ENCODE peak calls at places on chromosomes 6 and 20, in six cellular contexts. V, I, S, D, R and W are unnamed samples.

GRCh38 chr6:134295953-134296553 is 21.9 kb downstream of the SGK1 start:
- DNase-seq in D (peak), V (peak), R (peak), S (no peak), I (peak), W (peak)

GRCh38 chr6:74100719-74101287 is 404.8 kb downstream of the CD109 start:
- DNase-seq in S (no peak), R (peak), D (no peak), I (peak), V (peak), W (no peak)

GRCh38 chr20:63829943-63830820 is 882 bp downstream of the ZBTB46 start:
- DNase-seq in R (no peak), D (no peak), I (no peak), V (peak), S (no peak), W (no peak)

GRCh38 chr6:132669690-132670291 is 10.8 kb upstream of the TAAR1 start:
- DNase-seq in R (peak), S (no peak), V (peak), D (peak), I (peak), W (peak)

GRCh38 chr6:147676896-147677295 is 168.4 kb downstream of the SAMD5 start:
- DNase-seq in V (no peak), I (no peak), S (no peak), R (no peak), D (no peak), W (no peak)

GRCh38 chr20:54566224-54566750 is 90.9 kb downstream of the DOK5 start:
- DNase-seq in S (no peak), R (no peak), V (no peak), I (no peak), D (no peak), W (no peak)

GRCh38 chr6:31568537-31568961 is 3.5 kb upstream of the LTA start:
- DNase-seq in S (no peak), I (no peak), R (no peak), D (no peak), V (no peak), W (no peak)

GRCh38 chr6:169853196-169854082 is 102.0 kb downstream of the ERMARD start:
- DNase-seq in V (no peak), I (no peak), S (peak), D (no peak), R (no peak), W (no peak)

GRCh38 chr6:19303381-19303780 is 533.8 kb upstream of the ID4 start:
- DNase-seq in D (peak), R (no peak), S (no peak), V (no peak), I (no peak), W (no peak)
- H3K4me3 ChIP-seq in D (no peak), R (no peak), S (no peak), V (no peak), I (no peak), W (no peak)

GRCh38 chr6:2218866-2219265 is 26.5 kb downstream of the GMDS start:
- DNase-seq in R (no peak), D (no peak), V (no peak), I (no peak), S (no peak), W (no peak)
- H3K4me3 ChIP-seq in R (no peak), D (no peak), V (no peak), I (no peak), S (no peak), W (no peak)

GRCh38 chr6:110239516-110240265 is 59.5 kb downstream of the CDC40 start:
- DNase-seq in R (no peak), S (no peak), D (no peak), V (no peak), I (no peak), W (no peak)

GRCh38 chr6:110232456-110232855 is 52.2 kb downstream of the CDC40 start:
- DNase-seq in D (no peak), R (peak), I (peak), V (peak), S (no peak), W (peak)

DNA sequence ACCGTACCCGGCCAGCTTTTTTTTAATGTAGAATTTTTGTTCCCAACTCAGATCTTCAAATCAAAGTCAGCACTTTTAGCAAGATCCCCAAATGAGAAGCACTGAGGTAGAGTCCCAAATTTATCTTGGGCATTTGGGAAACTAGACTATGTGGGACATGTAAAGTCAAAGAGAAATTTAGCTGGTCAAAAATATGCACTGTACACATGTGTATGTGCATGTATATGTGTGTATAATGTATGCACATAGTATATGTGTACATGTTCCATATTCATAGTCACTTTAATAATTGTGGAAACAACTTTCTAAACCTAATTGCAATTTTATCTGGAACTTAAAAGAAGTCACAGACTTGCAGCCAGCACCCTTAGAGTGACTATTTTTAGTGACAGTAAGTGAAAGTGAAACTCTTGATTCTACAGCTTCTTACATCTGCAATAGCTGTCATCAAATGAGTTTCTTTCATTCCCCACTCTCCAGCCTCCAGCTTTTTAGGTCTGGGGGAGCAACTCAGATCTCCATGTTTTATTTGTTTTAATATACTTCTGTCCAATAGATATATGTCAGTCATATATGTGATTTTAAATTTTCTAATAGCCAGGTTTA is 53.6 kb downstream of the CDC40 start:
- DNase-seq in V (peak), S (no peak), D (peak), I (peak), R (peak), W (peak)
- H3K4me3 ChIP-seq in V (no peak), S (no peak), D (no peak), I (no peak), R (no peak), W (no peak)

GRCh38 chr20:32205502-32206382 is 1.8 kb downstream of the PLAGL2 start:
- DNase-seq in D (no peak), S (no peak), I (peak), V (peak), R (peak), W (no peak)
- H3K4me3 ChIP-seq in D (no peak), S (peak), I (peak), V (no peak), R (peak), W (no peak)

DNA sequence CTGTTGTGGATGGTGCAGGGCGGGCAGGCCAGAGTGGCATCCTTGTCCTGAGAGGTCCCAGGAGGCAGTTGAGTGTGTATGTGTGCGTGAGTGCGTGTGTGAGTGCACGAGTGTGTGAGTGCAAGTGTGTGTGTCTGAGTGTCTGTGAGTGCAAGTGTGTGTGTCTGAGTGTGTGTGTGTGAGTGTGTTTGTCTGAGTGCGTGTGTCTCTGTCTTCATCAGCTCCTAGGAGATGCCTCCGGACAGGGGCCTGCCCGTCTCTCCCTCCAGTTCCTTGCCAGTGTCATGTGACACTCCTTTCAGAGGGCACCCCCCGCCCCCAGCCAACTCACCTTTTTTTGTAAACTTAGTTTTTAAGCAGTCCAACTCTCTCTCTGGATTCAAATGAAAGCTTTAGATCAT is 12.3 kb downstream of the IGF2R start:
- DNase-seq in S (no peak), I (no peak), V (no peak), R (no peak), D (no peak), W (no peak)
- H3K4me3 ChIP-seq in S (no peak), I (no peak), V (no peak), R (no peak), D (no peak), W (no peak)

DNA sequence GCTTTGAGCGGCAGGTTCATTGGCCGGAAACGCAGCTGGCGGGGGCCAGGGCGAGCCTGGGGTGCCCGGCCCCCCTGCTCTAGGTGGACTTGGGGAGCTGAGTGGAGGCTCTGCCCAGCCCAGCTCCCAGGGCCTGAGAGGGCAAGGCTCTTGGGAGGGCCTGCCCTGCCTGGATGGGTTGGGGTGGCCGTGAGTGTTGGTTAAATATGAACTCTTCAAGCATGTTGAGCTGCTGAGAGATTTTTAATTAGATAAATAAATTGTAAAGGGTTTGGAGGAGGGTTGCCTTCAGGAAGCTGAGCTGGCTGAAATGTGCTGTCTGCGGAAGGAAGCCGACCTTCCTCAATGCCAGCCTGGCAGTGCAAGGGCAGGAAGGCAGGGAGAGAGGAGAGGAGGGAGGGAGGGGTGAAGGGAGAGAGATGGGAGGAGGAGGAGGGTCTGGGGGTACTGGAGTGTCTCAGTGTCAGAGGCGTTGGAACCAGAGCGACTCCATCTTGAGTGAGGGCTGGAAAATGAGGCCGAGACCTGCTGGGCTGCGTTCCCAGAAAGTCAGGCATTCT is 39.4 kb upstream of the PMEPA1 start:
- DNase-seq in I (no peak), R (no peak), D (no peak), S (no peak), V (no peak), W (no peak)
- H3K4me3 ChIP-seq in I (no peak), R (no peak), D (no peak), S (peak), V (no peak), W (peak)

DNA sequence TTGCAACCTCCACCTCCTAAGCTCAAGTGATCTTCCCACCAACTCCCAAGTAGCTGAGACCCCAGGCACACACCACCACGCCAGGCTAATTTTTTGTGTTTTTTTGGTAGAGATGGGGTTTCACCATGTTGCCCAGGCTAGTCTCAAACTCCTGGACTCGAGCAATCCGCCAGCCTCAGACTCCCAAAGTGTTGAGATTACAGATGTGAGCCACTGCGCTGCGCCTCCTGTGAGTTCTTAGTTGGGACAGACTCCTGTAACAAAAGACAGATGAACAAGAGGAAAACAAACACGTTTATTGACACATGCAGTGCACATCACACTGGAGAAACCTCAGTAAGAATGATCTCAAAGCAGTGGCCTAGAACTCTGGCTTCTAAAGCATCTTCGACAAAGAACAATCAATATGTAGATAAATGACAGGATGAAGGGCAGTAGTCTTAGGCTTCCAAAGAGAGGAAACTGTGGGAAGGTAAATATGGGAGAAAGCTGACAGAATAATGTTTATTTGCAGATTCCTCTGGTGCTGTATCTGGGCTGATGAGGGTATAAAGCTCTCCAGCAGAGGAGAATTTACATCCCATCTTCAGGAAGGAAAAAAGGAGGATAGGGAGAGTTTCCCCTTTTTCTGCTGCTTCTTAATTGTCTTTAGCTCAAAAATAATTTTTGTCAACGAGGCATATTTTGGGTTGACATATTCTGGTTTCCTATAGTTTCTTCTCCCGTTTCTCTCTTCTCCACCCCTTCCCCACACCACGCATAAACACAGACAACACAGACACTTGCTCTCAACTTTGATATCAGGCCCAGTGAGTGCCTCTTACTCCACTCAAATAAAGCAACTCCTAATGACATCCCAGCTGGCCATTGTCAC is 84.7 kb upstream of the TNFAIP3 start:
- DNase-seq in V (no peak), D (no peak), I (no peak), S (no peak), R (no peak), W (no peak)
- H3K4me3 ChIP-seq in V (no peak), D (no peak), I (no peak), S (no peak), R (no peak), W (no peak)

GRCh38 chr6:161215876-161216615 is 57.8 kb downstream of the AGPAT4 start:
- DNase-seq in R (peak), V (peak), S (no peak), D (peak), I (no peak), W (no peak)
- H3K4me3 ChIP-seq in R (no peak), V (no peak), S (no peak), D (no peak), I (no peak), W (no peak)